ENCODE peak calls at places on chromosome 18, in eight cellular contexts. S is sigmoid colon, H is suprapubic skin, X is ovary, W is stomach, U is esophagus muscularis mucosa, O is transverse colon, M is GM12878. D is an unnamed sample. For H3K36me3, the result is how much of the 10 kb centered on the place peaks cover.

GRCh38 chr18:7927119-7927518 is 360.0 kb downstream of the PTPRM start:
- DNase-seq in S (no peak), H (no peak), X (no peak), W (no peak), U (no peak), O (no peak), M (no peak), D (no peak)

GRCh38 chr18:21571763-21572162 is 28.7 kb downstream of the ESCO1 start:
- DNase-seq in S (no peak), H (no peak), X (no peak), W (no peak), U (no peak), O (no peak), M (no peak), D (no peak)

GRCh38 chr18:78517973-78518372 is 461.6 kb upstream of the SALL3 start:
- DNase-seq in S (no peak), H (no peak), X (no peak), W (peak), U (no peak), O (no peak), M (no peak), D (no peak)

GRCh38 chr18:12767580-12768155 is 64.8 kb downstream of the PSMG2 start:
- DNase-seq in S (no peak), H (no peak), X (no peak), W (no peak), U (no peak), O (no peak), M (no peak), D (no peak)

GRCh38 chr18:22609642-22610041 is 191.9 kb upstream of the CTAGE1 start:
- DNase-seq in S (no peak), H (peak), X (no peak), W (peak), U (no peak), O (peak), M (no peak), D (peak)

GRCh38 chr18:51234117-51235010 is 36.9 kb upstream of the MEX3C start:
- DNase-seq in S (no peak), H (no peak), X (no peak), W (no peak), U (no peak), O (no peak), M (no peak), D (no peak)

GRCh38 chr18:73235491-73235890 is 367.7 kb upstream of the NETO1 start:
- DNase-seq in S (no peak), H (no peak), X (no peak), W (no peak), U (no peak), O (no peak), M (peak), D (peak)

GRCh38 chr18:23194969-23195957 is 60.0 kb downstream of the CABLES1 start:
- DNase-seq in S (no peak), H (peak), X (no peak), W (no peak), U (no peak), O (no peak), M (no peak), D (no peak)

GRCh38 chr18:22168360-22168921 is 948 bp upstream of the GATA6 start:
- DNase-seq in S (no peak), H (no peak), X (no peak), W (peak), U (no peak), O (peak), M (no peak), D (no peak)

GRCh38 chr18:68233043-68233442 is 481.9 kb downstream of the TMX3 start:
- DNase-seq in S (no peak), H (no peak), X (no peak), W (no peak), U (no peak), O (no peak), M (no peak), D (no peak)

GRCh38 chr18:70249118-70249517 is 39.7 kb upstream of the SOCS6 start:
- DNase-seq in S (no peak), H (no peak), X (no peak), W (no peak), U (no peak), O (no peak), M (no peak), D (no peak)

GRCh38 chr18:73980289-73980979 is 167.2 kb downstream of the FBXO15 start:
- DNase-seq in S (no peak), H (no peak), X (no peak), W (no peak), U (peak), O (no peak), M (no peak), D (no peak)

GRCh38 chr18:28961669-28962228 is 784.8 kb upstream of the CDH2 start:
- DNase-seq in S (no peak), H (no peak), X (no peak), W (no peak), U (no peak), O (no peak), M (no peak), D (no peak)

GRCh38 chr18:7117390-7118355 is at the start of gene LAMA1:
- DNase-seq in S (no peak), H (no peak), X (peak), W (no peak), U (peak), O (no peak), M (no peak), D (no peak)

GRCh38 chr18:12843420-12844346 is 40.4 kb downstream of the PTPN2 start:
- DNase-seq in S (no peak), H (no peak), X (no peak), W (no peak), U (no peak), O (no peak), M (no peak), D (no peak)

GRCh38 chr18:54712315-54712714 is 116.0 kb upstream of the RAB27B start:
- DNase-seq in S (no peak), H (no peak), X (no peak), W (no peak), U (no peak), O (peak), M (no peak), D (no peak)

GRCh38 chr18:13416208-13416607 is 197.6 kb downstream of the LDLRAD4 start:
- DNase-seq in S (no peak), H (no peak), X (no peak), W (no peak), U (no peak), O (no peak), M (no peak), D (no peak)

GRCh38 chr18:22173221-22173927 is 4.0 kb downstream of the GATA6 start:
- DNase-seq in S (no peak), H (no peak), X (no peak), W (no peak), U (no peak), O (no peak), M (no peak), D (no peak)

GRCh38 chr18:13568443-13569392 is 157.6 kb downstream of the FAM210A start:
- DNase-seq in S (no peak), H (no peak), X (no peak), W (no peak), U (no peak), O (no peak), M (peak), D (no peak)

GRCh38 chr18:55387139-55387984 is 200.6 kb downstream of the TCF4 start:
- DNase-seq in S (no peak), H (no peak), X (no peak), W (no peak), U (no peak), O (no peak), M (no peak), D (no peak)

DNA sequence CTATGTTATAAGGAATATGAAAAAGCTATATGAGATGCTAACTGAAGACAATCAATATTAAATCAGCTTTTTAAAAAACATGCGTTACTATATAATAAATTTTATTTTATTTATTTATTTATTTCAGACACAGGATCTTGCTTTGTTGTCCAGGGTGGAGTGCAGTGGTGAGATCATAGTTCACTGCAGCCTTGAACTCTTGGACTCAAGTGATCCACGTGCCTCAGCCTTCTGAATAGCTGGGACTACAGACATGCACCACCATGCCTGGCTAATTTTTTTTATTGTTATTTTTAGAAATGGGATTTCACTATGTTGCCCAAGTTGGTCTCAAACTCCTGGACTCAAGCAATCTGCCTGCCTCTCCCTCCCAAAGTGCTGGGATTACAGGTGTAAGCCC is 89.4 kb downstream of the MYOM1 start:
- DNase-seq in S (no peak), H (no peak), X (no peak), W (no peak), U (peak), O (no peak), M (no peak), D (no peak)
- H3K36me3 ChIP-seq in S (under half), H (under half), X (under half), W (under half), U (under half), O (under half), M (under half), D (under half)

DNA sequence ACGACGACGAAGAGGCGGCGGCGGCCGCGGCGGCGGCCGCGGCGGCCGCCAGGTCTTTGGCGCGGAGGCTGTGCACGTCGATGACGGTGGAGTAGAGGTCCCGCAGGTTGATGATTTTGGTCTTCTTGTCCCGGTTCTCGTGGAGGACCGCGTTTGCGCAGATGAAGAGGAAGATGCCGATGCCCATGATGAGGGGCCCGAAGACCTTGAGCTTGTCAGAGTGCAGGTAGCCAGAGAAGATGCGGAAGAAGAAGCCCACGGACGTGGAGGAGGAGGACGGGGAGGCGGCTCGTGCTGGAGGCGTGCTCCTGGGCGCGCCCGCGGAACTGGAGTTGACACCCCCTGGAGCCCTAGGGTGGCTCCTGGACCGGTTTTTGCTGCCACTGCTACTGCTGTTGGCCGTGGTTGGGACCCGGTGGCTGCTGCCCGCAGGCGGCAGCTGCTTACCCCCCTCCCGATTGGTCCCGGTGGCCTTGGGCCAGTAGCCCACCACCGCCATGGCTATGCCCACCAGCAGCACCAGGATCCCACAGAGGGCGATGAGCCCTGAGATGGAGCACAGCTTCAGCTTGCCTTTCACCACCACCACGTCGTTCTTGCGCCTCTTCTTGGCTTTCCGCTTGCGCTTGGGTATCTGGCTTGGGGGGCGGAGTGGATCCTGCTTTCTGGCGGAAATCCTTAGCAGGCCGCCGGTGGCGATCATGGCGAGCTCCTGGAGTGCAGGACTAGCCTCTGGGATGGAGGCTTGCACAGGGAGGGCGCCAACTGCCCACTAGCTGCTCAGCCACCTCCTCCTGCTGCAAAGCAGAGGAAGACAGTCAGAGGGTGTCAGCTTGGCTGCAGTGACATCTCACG is 3.7 kb downstream of the TMEM200C start:
- DNase-seq in S (no peak), H (no peak), X (no peak), W (no peak), U (no peak), O (no peak), M (no peak), D (no peak)
- TF ChIP-seq EP300 in S (no peak), H (no peak), X (no peak), W (no peak), U (no peak), O (no peak), M (no peak), D (no peak)

DNA sequence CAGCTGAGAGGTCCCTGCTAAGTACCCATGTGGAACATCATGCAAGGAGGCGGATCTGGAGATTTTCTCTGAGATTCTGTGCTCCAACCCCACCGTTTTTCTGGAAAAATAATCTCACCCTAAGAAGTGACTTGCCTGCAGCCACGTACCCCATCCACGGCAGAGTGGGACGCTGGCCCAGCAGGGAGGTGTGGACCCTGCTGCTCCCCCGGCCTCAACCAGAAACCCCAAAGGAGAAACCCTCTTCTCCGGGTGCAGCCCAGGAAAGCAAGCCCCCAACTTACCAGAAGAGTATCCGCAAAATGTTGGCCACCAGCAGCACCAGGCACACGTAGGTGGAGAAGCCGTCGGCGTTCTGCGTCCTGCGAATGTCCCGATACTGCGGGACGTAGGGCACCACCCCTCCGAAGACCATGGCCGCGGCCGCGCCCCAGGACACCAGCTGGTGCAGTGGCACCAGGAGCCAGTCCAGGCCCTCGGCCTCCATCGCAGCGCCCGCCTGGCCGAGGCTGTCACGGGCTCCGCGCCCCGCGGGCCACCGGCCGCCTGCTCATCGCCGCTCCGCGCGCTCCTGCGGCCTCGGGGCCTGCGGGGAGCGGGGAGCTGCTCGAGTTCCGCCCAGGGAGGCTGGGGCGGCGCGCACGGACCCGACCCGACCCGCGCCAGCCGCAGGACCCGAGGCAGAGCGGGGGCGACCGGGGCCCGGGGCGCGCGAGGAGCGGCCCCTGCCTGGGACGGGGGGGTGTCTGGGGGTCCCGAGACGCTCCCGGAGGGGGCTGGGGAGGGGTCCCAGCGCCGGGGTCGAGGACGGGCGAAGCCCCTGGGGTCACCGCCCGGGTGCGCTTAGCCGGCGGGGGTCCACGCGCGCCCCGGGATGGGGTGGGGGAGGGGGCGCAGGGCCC is 762 bp downstream of the SLC66A2 start:
- DNase-seq in S (peak), H (peak), X (no peak), W (peak), U (no peak), O (peak), M (no peak), D (peak)
- TF ChIP-seq POLR2A in S (no peak), H (no peak), X (no peak), W (no peak), U (no peak), O (peak), M (peak), D (peak)

DNA sequence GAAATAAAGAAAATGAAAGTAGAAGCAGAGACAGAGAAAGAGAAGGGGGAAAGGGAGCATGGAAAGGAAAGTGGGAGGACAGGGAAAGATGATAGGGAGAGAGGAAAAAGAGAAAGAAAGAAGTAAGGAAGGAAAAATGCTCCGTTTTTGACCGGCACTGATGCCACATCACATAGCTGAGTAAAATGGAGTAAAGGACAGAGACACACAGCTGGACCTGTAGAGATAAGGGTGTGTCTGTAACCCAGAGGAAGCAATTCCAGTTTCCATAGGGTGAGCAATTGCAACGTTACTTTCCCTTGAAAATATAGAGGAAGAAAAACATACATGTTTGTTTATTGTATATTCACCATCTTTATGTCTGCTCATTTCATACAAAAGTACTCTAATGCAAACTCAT is 1866.9 kb upstream of the PIK3C3 start:
- DNase-seq in S (no peak), H (no peak), X (no peak), W (no peak), U (no peak), O (no peak), M (no peak), D (no peak)
- H3K36me3 ChIP-seq in S (under half), H (under half), X (under half), W (under half), U (under half), O (under half), M (under half), D (under half)

GRCh38 chr18:27136208-27136535 is 48.9 kb downstream of the CHST9 start:
- DNase-seq in S (no peak), H (no peak), X (no peak), W (no peak), U (no peak), O (no peak), M (no peak), D (peak)
- TF ChIP-seq EP300 in S (no peak), H (no peak), X (no peak), W (no peak), U (no peak), O (no peak), M (no peak), D (no peak)

GRCh38 chr18:58993260-58993659 is 128.6 kb downstream of the ZNF532 start:
- DNase-seq in S (no peak), H (no peak), X (no peak), W (no peak), U (no peak), O (no peak), M (no peak), D (no peak)

GRCh38 chr18:58992301-58993231 is 127.9 kb downstream of the ZNF532 start:
- DNase-seq in S (no peak), H (no peak), X (no peak), W (no peak), U (no peak), O (no peak), M (no peak), D (no peak)

GRCh38 chr18:58990720-58991119 is 126.0 kb downstream of the ZNF532 start:
- DNase-seq in S (no peak), H (no peak), X (no peak), W (no peak), U (no peak), O (no peak), M (no peak), D (no peak)

GRCh38 chr18:58989184-58989759 is 124.6 kb downstream of the ZNF532 start:
- DNase-seq in S (no peak), H (no peak), X (no peak), W (no peak), U (no peak), O (no peak), M (no peak), D (no peak)

DNA sequence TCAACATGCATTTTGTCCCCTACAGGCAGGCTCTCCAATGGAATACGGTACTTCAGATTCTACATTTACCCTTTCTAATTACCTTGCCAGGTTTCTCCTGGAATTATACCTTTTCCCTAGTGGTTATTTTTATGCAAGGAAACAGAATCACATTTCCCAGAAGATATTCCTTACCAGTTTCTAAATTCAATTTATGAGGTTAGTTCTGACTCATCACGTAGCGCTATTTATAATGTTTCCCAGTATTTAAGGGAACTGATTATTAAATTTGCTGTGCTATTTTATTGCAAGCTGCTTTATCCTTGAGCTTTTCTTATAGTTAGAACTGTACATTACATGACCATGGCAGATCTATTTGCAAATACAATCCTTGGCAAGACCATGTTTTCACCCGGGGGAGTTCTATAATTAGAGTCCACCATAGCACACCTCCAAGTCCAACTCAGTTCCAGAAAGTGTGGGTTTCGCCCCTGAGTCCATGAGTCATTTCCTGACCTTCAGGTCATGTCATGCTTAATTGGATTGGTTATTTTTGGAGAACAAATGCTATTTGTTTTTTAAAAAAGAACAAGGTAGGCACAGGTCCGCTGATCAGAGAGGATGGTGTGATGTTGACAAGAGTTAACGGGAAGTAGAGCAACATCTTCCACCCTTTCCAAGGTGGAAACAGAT is 126.6 kb downstream of the ZNF532 start:
- DNase-seq in S (no peak), H (no peak), X (no peak), W (no peak), U (no peak), O (no peak), M (peak), D (no peak)
- TF ChIP-seq POLR2A in S (no peak), H (no peak), X (no peak), W (no peak), U (no peak), O (no peak), M (no peak), D (no peak)